ENCODE peak calls at places on chromosomes 4 and X, in four cellular contexts. J is HepG2, B is K562, Q is GM12878. I is an unnamed sample.
A peak's percentile ranks its signal among the peaks of the same experiment; 100 is the strongest.

GRCh38 chrX:78527818-78528217 is 131.3 kb downstream of the RTL3 start:
- DNase-seq in B (no peak), Q (no peak), J (no peak), I (no peak)

GRCh38 chrX:30831082-30831481 is 58.0 kb downstream of the TAB3 start:
- DNase-seq in B (no peak), J (no peak), Q (no peak), I (peak; percentile 49)

GRCh38 chr4:52856802-52857201 is 5.3 kb upstream of the RASL11B start:
- DNase-seq in Q (no peak), J (no peak), B (no peak), I (no peak)

GRCh38 chr4:124530464-124531077 is 182.0 kb downstream of the ANKRD50 start:
- DNase-seq in B (no peak), J (peak; percentile 99), Q (no peak), I (no peak)

GRCh38 chr4:85555210-85555609 is 80.3 kb downstream of the ARHGAP24 start:
- DNase-seq in Q (peak; percentile 58), B (no peak), J (no peak), I (no peak)

GRCh38 chrX:109797311-109797975 is 64.4 kb upstream of the ACSL4 start:
- DNase-seq in B (no peak), Q (no peak), J (peak; percentile 54), I (no peak)

GRCh38 chrX:40099046-40099968 is 1.5 kb upstream of the BCOR start:
- DNase-seq in B (peak; percentile 33), J (no peak), Q (peak; percentile 66), I (peak; percentile 71)

GRCh38 chr4:14338206-14338605 is 664.1 kb upstream of the CPEB2 start:
- DNase-seq in B (no peak), Q (no peak), J (no peak), I (no peak)

GRCh38 chrX:12137982-12138365 is 299 bp upstream of the FRMPD4 start:
- DNase-seq in Q (no peak), B (no peak), J (no peak), I (peak; percentile 45)

GRCh38 chrX:77785400-77785745 is 643 bp downstream of the ATRX start:
- DNase-seq in Q (no peak), J (no peak), B (peak; percentile 27), I (peak; percentile 35)

GRCh38 chr4:137707626-137708025 is 175.3 kb upstream of the PCDH18 start:
- DNase-seq in J (no peak), B (no peak), Q (no peak), I (no peak)

GRCh38 chr4:151438154-151438553 is 29.2 kb downstream of the FHIP1A start:
- DNase-seq in Q (no peak), B (no peak), J (no peak), I (no peak)

GRCh38 chr4:15914736-15915135 is 23.8 kb downstream of the FGFBP1 start:
- DNase-seq in B (no peak), J (no peak), Q (no peak), I (no peak)

GRCh38 chr4:106495498-106495897 is 126.9 kb upstream of the GIMD1 start:
- DNase-seq in Q (no peak), J (no peak), B (no peak), I (no peak)

GRCh38 chr4:75736862-75737261 is 12.5 kb downstream of the USO1 start:
- DNase-seq in J (no peak), B (no peak), Q (no peak), I (no peak)

GRCh38 chrX:20623448-20623847 is 356.7 kb upstream of the RPS6KA3 start:
- DNase-seq in B (no peak), J (no peak), Q (no peak), I (no peak)

GRCh38 chr4:118351851-118352827 is 664 bp downstream of the PRSS12 start:
- DNase-seq in B (no peak), Q (no peak), J (peak; percentile 4), I (peak; percentile 65)
- TF ChIP-seq EZH2 in B (no peak), Q (no peak), J (peak; percentile 78), I (peak; percentile 13)

GRCh38 chr4:7698586-7698985 is 241.1 kb downstream of the AFAP1 start:
- DNase-seq in Q (no peak), J (no peak), B (no peak), I (peak; percentile 33)
- TF ChIP-seq JUNB in Q (no peak), J (no peak), B (no peak), I (no peak)

GRCh38 chr4:26290276-26290675 is 30.5 kb upstream of the RBPJ start:
- DNase-seq in B (no peak), J (no peak), Q (no peak), I (no peak)

GRCh38 chr4:26287748-26288147 is 33.1 kb upstream of the RBPJ start:
- DNase-seq in Q (no peak), B (no peak), J (no peak), I (no peak)

GRCh38 chr4:26285272-26285671 is 35.5 kb upstream of the RBPJ start:
- DNase-seq in J (no peak), Q (no peak), B (no peak), I (no peak)

GRCh38 chr4:26289421-26289820 is 31.4 kb upstream of the RBPJ start:
- DNase-seq in B (no peak), J (no peak), Q (no peak), I (no peak)

GRCh38 chr4:26288308-26288982 is 32.4 kb upstream of the RBPJ start:
- DNase-seq in Q (peak; percentile 73), J (no peak), B (no peak), I (no peak)
- TF ChIP-seq REST in Q (no peak), J (no peak), B (no peak), I (no peak)

GRCh38 chrX:9293051-9293496 is 171.8 kb upstream of the TBL1X start:
- DNase-seq in Q (no peak), B (no peak), J (no peak), I (peak; percentile 74)
- TF ChIP-seq EZH2 in Q (no peak), B (no peak), J (no peak), I (no peak)

GRCh38 chr4:56255820-56256219 is 131.5 kb downstream of the AASDH start:
- DNase-seq in J (no peak), Q (no peak), B (no peak), I (peak; percentile 19)

GRCh38 chr4:56259595-56259994 is 127.7 kb downstream of the AASDH start:
- DNase-seq in Q (no peak), J (no peak), B (no peak), I (no peak)

GRCh38 chr4:56250801-56251200 is 136.5 kb downstream of the AASDH start:
- DNase-seq in J (no peak), Q (no peak), B (no peak), I (no peak)

GRCh38 chr4:56252561-56253152 is 134.6 kb downstream of the AASDH start:
- DNase-seq in Q (no peak), J (peak; percentile 36), B (no peak), I (no peak)

DNA sequence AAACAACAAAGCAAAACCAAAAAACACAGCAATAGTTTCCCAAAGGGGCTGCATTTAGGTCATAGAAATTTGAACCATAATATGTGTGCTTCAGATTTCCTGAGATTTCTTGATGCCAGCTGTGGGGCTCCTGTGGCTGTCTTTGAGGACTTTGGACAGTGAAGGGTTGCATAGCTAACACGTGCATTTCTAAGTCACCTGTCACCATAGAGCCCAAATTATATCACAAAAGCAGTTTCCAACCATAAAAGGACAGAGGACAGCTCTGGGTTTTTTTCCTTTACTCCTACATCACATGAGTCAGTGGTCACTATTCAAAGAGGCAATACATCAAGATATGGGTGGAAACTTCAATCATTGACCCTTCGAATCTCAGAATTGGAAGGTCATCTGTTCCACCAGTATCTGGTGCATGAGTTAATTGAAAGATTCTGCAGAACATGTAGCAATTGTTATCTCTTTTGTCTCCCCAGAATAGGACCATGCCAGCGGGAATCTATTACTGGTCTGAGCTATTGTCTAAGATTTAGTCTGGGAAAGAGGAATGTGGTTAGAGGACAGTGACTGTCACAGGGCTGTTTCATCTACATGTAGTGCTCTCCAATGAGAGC is 133.6 kb downstream of the AASDH start:
- DNase-seq in B (no peak), Q (no peak), J (no peak), I (no peak)
- TF ChIP-seq JUNB in B (no peak), Q (no peak), J (no peak), I (no peak)

GRCh38 chr4:70703695-70704332 is 15.5 kb downstream of the UTP3 start:
- DNase-seq in Q (no peak), J (no peak), B (no peak), I (peak; percentile 41)
- TF ChIP-seq REST in Q (no peak), J (no peak), B (no peak), I (no peak)

DNA sequence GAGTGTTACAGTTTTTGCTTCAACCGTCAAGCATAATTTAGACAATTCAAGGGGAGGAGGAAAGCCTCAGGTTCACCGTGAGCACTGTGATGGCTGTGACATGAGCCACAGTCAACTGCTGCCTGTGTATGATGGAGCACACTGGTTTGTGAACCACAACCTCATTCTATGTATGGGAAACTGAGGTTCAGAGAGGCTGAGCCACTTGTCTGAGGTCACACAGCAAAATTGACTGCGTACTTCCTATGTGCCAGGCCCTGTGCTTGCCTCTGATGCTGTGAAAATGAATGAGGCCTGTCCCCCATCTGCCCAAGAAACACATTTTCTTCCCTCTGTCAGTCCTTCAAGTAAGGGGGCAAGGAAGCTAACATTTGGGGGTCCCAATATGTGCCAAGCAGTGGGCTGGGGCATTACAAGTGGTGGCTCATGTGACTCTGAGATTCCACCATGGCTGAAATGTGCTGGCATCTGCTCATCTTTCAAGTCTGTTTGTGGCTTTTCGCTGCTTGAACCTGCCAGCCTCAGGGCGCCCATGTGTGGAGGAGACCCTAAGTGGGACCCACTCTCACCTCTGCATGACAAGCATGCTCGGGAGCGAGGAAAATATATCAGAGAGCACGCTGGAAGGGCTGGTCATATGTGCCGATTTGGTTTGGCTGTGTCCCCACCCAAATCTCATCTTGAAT is 79.7 kb downstream of the ADRA2C start:
- DNase-seq in J (no peak), Q (no peak), B (no peak), I (no peak)
- TF ChIP-seq EZH2 in J (no peak), Q (no peak), B (no peak), I (no peak)

DNA sequence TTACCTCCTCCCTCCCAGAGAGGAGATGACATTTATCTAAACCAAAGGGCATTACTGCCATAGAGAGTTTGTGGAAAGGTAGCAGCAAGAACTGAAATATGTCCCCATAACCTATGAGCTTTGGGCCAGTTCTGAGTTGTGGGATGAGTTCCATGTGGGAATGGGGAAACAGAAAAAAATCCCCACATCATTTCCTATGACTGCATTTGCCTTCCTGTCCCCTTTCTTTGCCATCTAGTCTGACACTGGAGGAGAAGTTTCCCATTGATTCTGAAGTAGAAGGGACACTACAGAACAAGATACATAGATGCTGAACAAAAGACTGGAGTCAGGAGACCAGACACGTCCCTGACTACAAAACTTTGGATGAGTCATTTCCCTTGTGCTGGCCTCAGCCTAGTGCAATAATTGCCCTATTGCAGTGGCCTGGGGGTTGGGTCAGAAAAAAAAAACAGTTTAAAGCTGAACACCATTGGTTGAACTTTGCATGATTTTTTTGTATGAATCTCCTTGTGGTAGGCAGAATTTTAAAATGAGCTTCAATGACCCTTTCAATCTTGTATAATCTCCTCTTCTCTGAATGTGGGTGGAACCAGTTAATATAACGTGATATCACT is 22.1 kb downstream of the BEX3 start:
- DNase-seq in B (peak; percentile 15), Q (no peak), J (peak; percentile 34), I (no peak)
- TF ChIP-seq JUNB in B (no peak), Q (no peak), J (no peak), I (no peak)

GRCh38 chrX:115968436-115969252 is 201.9 kb upstream of the AGTR2 start:
- DNase-seq in B (no peak), J (no peak), Q (no peak), I (peak; percentile 90)
- TF ChIP-seq REST in B (no peak), J (no peak), Q (no peak), I (no peak)